ENCODE peak calls at places on chromosomes 7 and 10, in four cellular contexts. J, X, S and D are unnamed samples.

GRCh38 chr10:118594392-118595063 is 920 bp downstream of the PRLHR start:
- DNase-seq in X (peak), J (peak), S (peak), D (no peak)

GRCh38 chr7:43700646-43701501 is 28.4 kb downstream of the COA1 start:
- DNase-seq in X (no peak), S (no peak), J (peak), D (no peak)

GRCh38 chr7:1847260-1848001 is 177.4 kb downstream of the ELFN1 start:
- DNase-seq in S (no peak), X (no peak), J (no peak), D (no peak)

GRCh38 chr10:68665841-68666240 is 55.2 kb upstream of the CCAR1 start:
- DNase-seq in J (no peak), X (no peak), S (no peak), D (no peak)

GRCh38 chr10:79410315-79411094 is 34.9 kb downstream of the ZCCHC24 start:
- DNase-seq in X (no peak), J (no peak), S (no peak), D (no peak)

GRCh38 chr10:110165867-110166266 is 41.5 kb upstream of the MXI1 start:
- DNase-seq in S (no peak), X (no peak), J (no peak), D (no peak)

GRCh38 chr7:921581-922333 is 32.7 kb downstream of the ADAP1 start:
- DNase-seq in J (no peak), X (no peak), S (no peak), D (no peak)

GRCh38 chr10:84185526-84186175 is 8.7 kb upstream of the CDHR1 start:
- DNase-seq in X (no peak), S (no peak), J (no peak), D (no peak)

GRCh38 chr10:8614054-8614565 is 559.6 kb downstream of the GATA3 start:
- DNase-seq in J (no peak), S (no peak), X (no peak), D (no peak)

GRCh38 chr7:24455813-24456525 is 117.3 kb upstream of the PALS2 start:
- DNase-seq in X (no peak), J (no peak), S (no peak), D (no peak)

GRCh38 chr7:114921636-114922150 is at the start of gene MDFIC:
- DNase-seq in S (no peak), X (no peak), J (peak), D (no peak)

GRCh38 chr7:825386-825785 is 6.9 kb upstream of the SUN1 start:
- DNase-seq in S (no peak), J (no peak), X (no peak), D (no peak)

GRCh38 chr7:127588697-127589482 is 679 bp downstream of the ARF5 start:
- DNase-seq in S (peak), J (peak), X (peak), D (peak)

GRCh38 chr10:86231796-86232560 is 134.6 kb downstream of the GRID1 start:
- DNase-seq in J (no peak), S (no peak), X (no peak), D (no peak)

GRCh38 chr10:116044722-116045374 is 228.2 kb downstream of the GFRA1 start:
- DNase-seq in X (no peak), S (no peak), J (no peak), D (no peak)

GRCh38 chr7:33399528-33400213 is 270.3 kb downstream of the BBS9 start:
- DNase-seq in S (no peak), X (no peak), J (no peak), D (no peak)

GRCh38 chr10:133379152-133379800 is at the start of gene PAOX:
- DNase-seq in X (peak), J (peak), S (no peak), D (no peak)

GRCh38 chr7:113371376-113372043 is 253.2 kb upstream of the SMIM30 start:
- DNase-seq in J (no peak), S (no peak), X (no peak), D (no peak)

GRCh38 chr7:22447008-22447407 is 53.0 kb downstream of the STEAP1B start:
- DNase-seq in S (no peak), X (no peak), J (no peak), D (no peak)

GRCh38 chr10:28676297-28676967 is 889 bp upstream of the BAMBI start:
- DNase-seq in X (no peak), S (no peak), J (no peak), D (no peak)

GRCh38 chr10:124119933-124120332 is 26.5 kb upstream of the CHST15 start:
- DNase-seq in X (no peak), S (no peak), J (no peak), D (no peak)

GRCh38 chr7:133718131-133718530 is 409.0 kb upstream of the LRGUK start:
- DNase-seq in S (no peak), X (no peak), J (no peak), D (no peak)

GRCh38 chr10:1187151-1187854 is 131.1 kb downstream of the WDR37 start:
- DNase-seq in X (no peak), J (no peak), S (no peak), D (no peak)

GRCh38 chr10:8066797-8067196 is 12.3 kb downstream of the GATA3 start:
- DNase-seq in J (no peak), S (no peak), X (no peak), D (no peak)

GRCh38 chr7:81515009-81515408 is 254.8 kb downstream of the HGF start:
- DNase-seq in X (no peak), J (no peak), S (no peak), D (no peak)

GRCh38 chr7:10956528-10956927 is 17.1 kb upstream of the PHF14 start:
- DNase-seq in X (no peak), J (no peak), S (no peak), D (no peak)
- H3K4me3 ChIP-seq in X (no peak), J (no peak), S (no peak), D (peak)

GRCh38 chr10:63718006-63718405 is 196.8 kb downstream of the REEP3 start:
- DNase-seq in S (no peak), J (no peak), X (no peak), D (no peak)
- TF ChIP-seq RNF2 in S (no peak), J (no peak), X (no peak), D (no peak)

GRCh38 chr10:78035437-78035836 is 1.8 kb downstream of the RPS24 start:
- DNase-seq in X (no peak), S (no peak), J (no peak), D (no peak)

GRCh38 chr10:78033623-78034470 is at the start of gene RPS24:
- DNase-seq in J (peak), S (peak), X (peak), D (peak)

GRCh38 chr10:78035025-78035424 is 1.4 kb downstream of the RPS24 start:
- DNase-seq in S (no peak), X (no peak), J (no peak), D (peak)

GRCh38 chr10:78038105-78038504 is 4.4 kb downstream of the RPS24 start:
- DNase-seq in J (no peak), X (no peak), S (no peak), D (no peak)

DNA sequence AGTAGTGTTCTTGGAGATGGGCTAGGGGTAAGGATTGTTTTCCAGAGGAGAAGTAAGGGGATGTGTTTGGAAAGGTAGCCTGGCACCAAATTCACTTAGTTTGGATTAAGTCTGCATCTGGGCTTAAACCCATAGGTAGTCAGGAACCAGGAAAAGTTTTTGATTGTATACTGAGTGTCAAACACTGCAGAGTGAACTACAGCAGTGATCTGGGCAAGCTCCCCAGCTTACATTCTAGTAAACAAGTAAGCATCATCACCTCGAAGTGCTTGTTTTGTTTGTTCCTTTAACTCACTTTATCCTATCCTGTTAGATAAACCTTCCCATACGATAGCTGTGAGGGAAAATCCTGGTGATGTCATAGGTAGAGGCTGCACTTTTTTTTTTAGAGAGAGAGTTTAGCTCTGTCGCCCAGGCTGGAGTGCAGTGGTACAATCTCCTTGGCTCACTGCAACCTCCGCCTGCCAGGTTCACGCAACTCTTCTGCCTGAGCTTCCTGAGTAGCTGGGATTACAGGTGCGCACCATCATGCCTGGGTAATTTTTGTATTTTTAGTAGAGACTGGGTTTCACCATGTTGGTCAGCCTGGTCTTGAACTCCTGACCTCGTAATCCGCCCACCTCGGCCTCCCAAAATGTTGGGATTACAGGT is 2.4 kb downstream of the RPS24 start:
- DNase-seq in X (no peak), S (no peak), J (no peak), D (no peak)
- H3K4me3 ChIP-seq in X (peak), S (peak), J (peak), D (peak)

GRCh38 chr7:157204134-157204533 is 65.4 kb downstream of the UBE3C start:
- DNase-seq in S (no peak), J (no peak), X (no peak), D (no peak)

GRCh38 chr7:157208758-157209413 is 70.2 kb downstream of the UBE3C start:
- DNase-seq in J (no peak), S (no peak), X (no peak), D (no peak)

GRCh38 chr7:157205438-157205837 is 66.7 kb downstream of the UBE3C start:
- DNase-seq in J (no peak), X (no peak), S (no peak), D (no peak)
- TF ChIP-seq RNF2 in J (no peak), X (no peak), S (no peak), D (no peak)

GRCh38 chr10:87545783-87546182 is 41.1 kb downstream of the MINPP1 start:
- DNase-seq in X (no peak), J (no peak), S (no peak), D (no peak)
- H3K4me3 ChIP-seq in X (no peak), J (no peak), S (no peak), D (no peak)